ENCODE peak calls at places on chromosomes 5 and 9, in eight cellular contexts. One of them, this sample, is unnamed.

GRCh38 chr9:121686930-121687541 is 35.6 kb downstream of the DAB2IP start:
- DNase-seq in IMR-90: peak; percentile 65
- DNase-seq in aorta: peak; percentile 94
- DNase-seq in neuronal stem cell: peak; percentile 57
- DNase-seq in naive thymus-derived CD4-positive, alpha-beta T cell: no peak
- DNase-seq in mesenchymal stem cell: peak; percentile 66
- DNase-seq in OCI-LY7: peak; percentile 83
- DNase-seq in endothelial cell of umbilical vein: peak; percentile 78
- DNase-seq in this sample: peak; percentile 87

GRCh38 chr5:63686938-63687337 is 275.3 kb downstream of the HTR1A start:
- DNase-seq in IMR-90: no peak
- DNase-seq in aorta: no peak
- DNase-seq in neuronal stem cell: no peak
- DNase-seq in naive thymus-derived CD4-positive, alpha-beta T cell: no peak
- DNase-seq in mesenchymal stem cell: no peak
- DNase-seq in OCI-LY7: no peak
- DNase-seq in endothelial cell of umbilical vein: no peak
- DNase-seq in this sample: no peak

GRCh38 chr5:155434267-155434666 is 420.7 kb downstream of the KIF4B start:
- DNase-seq in IMR-90: no peak
- DNase-seq in aorta: no peak
- DNase-seq in neuronal stem cell: no peak
- DNase-seq in naive thymus-derived CD4-positive, alpha-beta T cell: no peak
- DNase-seq in mesenchymal stem cell: no peak
- DNase-seq in OCI-LY7: no peak
- DNase-seq in endothelial cell of umbilical vein: no peak
- DNase-seq in this sample: no peak

GRCh38 chr5:176553260-176554085 is 4.3 kb downstream of the CDHR2 start:
- DNase-seq in IMR-90: no peak
- DNase-seq in aorta: no peak
- DNase-seq in neuronal stem cell: no peak
- DNase-seq in naive thymus-derived CD4-positive, alpha-beta T cell: no peak
- DNase-seq in mesenchymal stem cell: no peak
- DNase-seq in OCI-LY7: no peak
- DNase-seq in endothelial cell of umbilical vein: no peak
- DNase-seq in this sample: peak; percentile 65

GRCh38 chr5:73822989-73823339 is 197.0 kb downstream of the ARHGEF28 start:
- DNase-seq in IMR-90: peak; percentile 60
- DNase-seq in aorta: no peak
- DNase-seq in neuronal stem cell: no peak
- DNase-seq in naive thymus-derived CD4-positive, alpha-beta T cell: no peak
- DNase-seq in mesenchymal stem cell: no peak
- DNase-seq in OCI-LY7: no peak
- DNase-seq in endothelial cell of umbilical vein: peak; percentile 35
- DNase-seq in this sample: peak; percentile 18

GRCh38 chr5:135629666-135630065 is 50.9 kb upstream of the CXCL14 start:
- DNase-seq in IMR-90: no peak
- DNase-seq in aorta: no peak
- DNase-seq in neuronal stem cell: no peak
- DNase-seq in naive thymus-derived CD4-positive, alpha-beta T cell: no peak
- DNase-seq in mesenchymal stem cell: no peak
- DNase-seq in OCI-LY7: no peak
- DNase-seq in endothelial cell of umbilical vein: no peak
- DNase-seq in this sample: no peak

GRCh38 chr9:113577525-113578261 is 114.2 kb downstream of the RGS3 start:
- DNase-seq in IMR-90: peak; percentile 81
- DNase-seq in aorta: peak; percentile 73
- DNase-seq in neuronal stem cell: no peak
- DNase-seq in naive thymus-derived CD4-positive, alpha-beta T cell: no peak
- DNase-seq in mesenchymal stem cell: peak; percentile 66
- DNase-seq in OCI-LY7: no peak
- DNase-seq in endothelial cell of umbilical vein: peak; percentile 44
- DNase-seq in this sample: peak; percentile 44

GRCh38 chr9:93859431-93860215 is 95.5 kb downstream of the BARX1 start:
- DNase-seq in IMR-90: no peak
- DNase-seq in aorta: no peak
- DNase-seq in neuronal stem cell: no peak
- DNase-seq in naive thymus-derived CD4-positive, alpha-beta T cell: no peak
- DNase-seq in mesenchymal stem cell: no peak
- DNase-seq in OCI-LY7: no peak
- DNase-seq in endothelial cell of umbilical vein: no peak
- DNase-seq in this sample: no peak

GRCh38 chr5:181173027-181173419 is 25.6 kb downstream of the OR2V2 start:
- DNase-seq in IMR-90: no peak
- DNase-seq in aorta: no peak
- DNase-seq in neuronal stem cell: no peak
- DNase-seq in naive thymus-derived CD4-positive, alpha-beta T cell: no peak
- DNase-seq in mesenchymal stem cell: no peak
- DNase-seq in OCI-LY7: peak; percentile 73
- DNase-seq in endothelial cell of umbilical vein: no peak
- DNase-seq in this sample: no peak

GRCh38 chr5:143119301-143119769 is 284.2 kb downstream of the NR3C1 start:
- DNase-seq in IMR-90: peak; percentile 35
- DNase-seq in aorta: no peak
- DNase-seq in neuronal stem cell: no peak
- DNase-seq in naive thymus-derived CD4-positive, alpha-beta T cell: no peak
- DNase-seq in mesenchymal stem cell: no peak
- DNase-seq in OCI-LY7: peak; percentile 3
- DNase-seq in endothelial cell of umbilical vein: no peak
- DNase-seq in this sample: no peak

GRCh38 chr5:139090566-139090965 is 107.6 kb downstream of the SIL1 start:
- DNase-seq in IMR-90: no peak
- DNase-seq in aorta: no peak
- DNase-seq in neuronal stem cell: no peak
- DNase-seq in naive thymus-derived CD4-positive, alpha-beta T cell: no peak
- DNase-seq in mesenchymal stem cell: no peak
- DNase-seq in OCI-LY7: no peak
- DNase-seq in endothelial cell of umbilical vein: no peak
- DNase-seq in this sample: no peak

GRCh38 chr9:137478613-137479314 is 19.6 kb upstream of the NSMF start:
- DNase-seq in IMR-90: peak; percentile 24
- DNase-seq in aorta: peak; percentile 76
- DNase-seq in neuronal stem cell: no peak
- DNase-seq in naive thymus-derived CD4-positive, alpha-beta T cell: no peak
- DNase-seq in mesenchymal stem cell: no peak
- DNase-seq in OCI-LY7: no peak
- DNase-seq in endothelial cell of umbilical vein: no peak
- DNase-seq in this sample: no peak

GRCh38 chr9:132800038-132800648 is 77.9 kb downstream of the AK8 start:
- DNase-seq in IMR-90: peak; percentile 63
- DNase-seq in aorta: peak; percentile 81
- DNase-seq in neuronal stem cell: peak; percentile 71
- DNase-seq in naive thymus-derived CD4-positive, alpha-beta T cell: peak; percentile 60
- DNase-seq in mesenchymal stem cell: peak; percentile 76
- DNase-seq in OCI-LY7: peak; percentile 73
- DNase-seq in endothelial cell of umbilical vein: peak; percentile 57
- DNase-seq in this sample: peak; percentile 58

GRCh38 chr5:91910655-91911054 is 527.5 kb upstream of the ARRDC3 start:
- DNase-seq in IMR-90: no peak
- DNase-seq in aorta: no peak
- DNase-seq in neuronal stem cell: no peak
- DNase-seq in naive thymus-derived CD4-positive, alpha-beta T cell: no peak
- DNase-seq in mesenchymal stem cell: no peak
- DNase-seq in OCI-LY7: peak; percentile 42
- DNase-seq in endothelial cell of umbilical vein: no peak
- DNase-seq in this sample: no peak

GRCh38 chr9:123425836-123426365 is 69.9 kb downstream of the CRB2 start:
- DNase-seq in IMR-90: no peak
- DNase-seq in aorta: peak; percentile 12
- DNase-seq in neuronal stem cell: no peak
- DNase-seq in naive thymus-derived CD4-positive, alpha-beta T cell: no peak
- DNase-seq in mesenchymal stem cell: no peak
- DNase-seq in OCI-LY7: no peak
- DNase-seq in endothelial cell of umbilical vein: no peak
- DNase-seq in this sample: no peak

GRCh38 chr9:97220894-97221477 is 86.5 kb upstream of the CCDC180 start:
- DNase-seq in IMR-90: no peak
- DNase-seq in aorta: no peak
- DNase-seq in neuronal stem cell: peak; percentile 17
- DNase-seq in naive thymus-derived CD4-positive, alpha-beta T cell: no peak
- DNase-seq in mesenchymal stem cell: peak; percentile 1
- DNase-seq in OCI-LY7: no peak
- DNase-seq in endothelial cell of umbilical vein: no peak
- DNase-seq in this sample: no peak

GRCh38 chr5:119036101-119036762 is 34.7 kb upstream of the DMXL1 start:
- DNase-seq in IMR-90: peak; percentile 89
- DNase-seq in aorta: no peak
- DNase-seq in neuronal stem cell: no peak
- DNase-seq in naive thymus-derived CD4-positive, alpha-beta T cell: no peak
- DNase-seq in mesenchymal stem cell: peak; percentile 71
- DNase-seq in OCI-LY7: no peak
- DNase-seq in endothelial cell of umbilical vein: peak; percentile 11
- DNase-seq in this sample: peak; percentile 72

GRCh38 chr9:18720691-18721090 is 246.7 kb downstream of the ADAMTSL1 start:
- DNase-seq in IMR-90: peak; percentile 28
- DNase-seq in aorta: no peak
- DNase-seq in neuronal stem cell: no peak
- DNase-seq in naive thymus-derived CD4-positive, alpha-beta T cell: no peak
- DNase-seq in mesenchymal stem cell: no peak
- DNase-seq in OCI-LY7: no peak
- DNase-seq in endothelial cell of umbilical vein: no peak
- DNase-seq in this sample: no peak

GRCh38 chr5:5422819-5423515 is 490 bp downstream of the ICE1 start:
- DNase-seq in IMR-90: no peak
- DNase-seq in aorta: no peak
- DNase-seq in neuronal stem cell: no peak
- DNase-seq in naive thymus-derived CD4-positive, alpha-beta T cell: no peak
- DNase-seq in mesenchymal stem cell: peak; percentile 24
- DNase-seq in OCI-LY7: peak; percentile 8
- DNase-seq in endothelial cell of umbilical vein: no peak
- DNase-seq in this sample: no peak
- H3K4me1 ChIP-seq in IMR-90: peaks cover 7% of the 10 kb centered on the region
- H3K4me1 ChIP-seq in aorta: peaks cover 7% of the 10 kb centered on the region
- H3K4me1 ChIP-seq in neuronal stem cell: peaks cover 6% of the 10 kb centered on the region
- H3K4me1 ChIP-seq in naive thymus-derived CD4-positive, alpha-beta T cell: peaks cover 35% of the 10 kb centered on the region
- H3K4me1 ChIP-seq in mesenchymal stem cell: peaks cover 13% of the 10 kb centered on the region
- H3K4me1 ChIP-seq in OCI-LY7: peaks cover 45% of the 10 kb centered on the region
- H3K4me1 ChIP-seq in endothelial cell of umbilical vein: peaks cover 28% of the 10 kb centered on the region
- H3K4me1 ChIP-seq in this sample: peaks cover 32% of the 10 kb centered on the region

GRCh38 chr5:41510176-41510831 is at the start of gene PLCXD3:
- DNase-seq in IMR-90: no peak
- DNase-seq in aorta: peak; percentile 72
- DNase-seq in neuronal stem cell: peak; percentile 35
- DNase-seq in naive thymus-derived CD4-positive, alpha-beta T cell: no peak
- DNase-seq in mesenchymal stem cell: no peak
- DNase-seq in OCI-LY7: no peak
- DNase-seq in endothelial cell of umbilical vein: no peak
- DNase-seq in this sample: peak; percentile 17

GRCh38 chr5:41508186-41508585 is 2.2 kb downstream of the PLCXD3 start:
- DNase-seq in IMR-90: no peak
- DNase-seq in aorta: no peak
- DNase-seq in neuronal stem cell: no peak
- DNase-seq in naive thymus-derived CD4-positive, alpha-beta T cell: no peak
- DNase-seq in mesenchymal stem cell: no peak
- DNase-seq in OCI-LY7: no peak
- DNase-seq in endothelial cell of umbilical vein: no peak
- DNase-seq in this sample: peak; percentile 90

GRCh38 chr5:41509399-41510175 is 814 bp downstream of the PLCXD3 start:
- DNase-seq in IMR-90: no peak
- DNase-seq in aorta: peak; percentile 62
- DNase-seq in neuronal stem cell: no peak
- DNase-seq in naive thymus-derived CD4-positive, alpha-beta T cell: no peak
- DNase-seq in mesenchymal stem cell: no peak
- DNase-seq in OCI-LY7: no peak
- DNase-seq in endothelial cell of umbilical vein: no peak
- DNase-seq in this sample: no peak

GRCh38 chr5:41507501-41507900 is 2.9 kb downstream of the PLCXD3 start:
- DNase-seq in IMR-90: no peak
- DNase-seq in aorta: no peak
- DNase-seq in neuronal stem cell: no peak
- DNase-seq in naive thymus-derived CD4-positive, alpha-beta T cell: no peak
- DNase-seq in mesenchymal stem cell: no peak
- DNase-seq in OCI-LY7: no peak
- DNase-seq in endothelial cell of umbilical vein: no peak
- DNase-seq in this sample: no peak

GRCh38 chr5:41508696-41509398 is 1.6 kb downstream of the PLCXD3 start:
- DNase-seq in IMR-90: no peak
- DNase-seq in aorta: no peak
- DNase-seq in neuronal stem cell: no peak
- DNase-seq in naive thymus-derived CD4-positive, alpha-beta T cell: no peak
- DNase-seq in mesenchymal stem cell: no peak
- DNase-seq in OCI-LY7: no peak
- DNase-seq in endothelial cell of umbilical vein: no peak
- DNase-seq in this sample: no peak
- H3K4me3 ChIP-seq in IMR-90: no peak overlapping the region
- H3K4me3 ChIP-seq in aorta: no peak overlapping the region
- H3K4me3 ChIP-seq in neuronal stem cell: no peak overlapping the region
- H3K4me3 ChIP-seq in naive thymus-derived CD4-positive, alpha-beta T cell: no peak overlapping the region
- H3K4me3 ChIP-seq in mesenchymal stem cell: no peak overlapping the region
- H3K4me3 ChIP-seq in OCI-LY7: no peak overlapping the region
- H3K4me3 ChIP-seq in endothelial cell of umbilical vein: no peak overlapping the region
- H3K4me3 ChIP-seq in this sample: no peak overlapping the region

DNA sequence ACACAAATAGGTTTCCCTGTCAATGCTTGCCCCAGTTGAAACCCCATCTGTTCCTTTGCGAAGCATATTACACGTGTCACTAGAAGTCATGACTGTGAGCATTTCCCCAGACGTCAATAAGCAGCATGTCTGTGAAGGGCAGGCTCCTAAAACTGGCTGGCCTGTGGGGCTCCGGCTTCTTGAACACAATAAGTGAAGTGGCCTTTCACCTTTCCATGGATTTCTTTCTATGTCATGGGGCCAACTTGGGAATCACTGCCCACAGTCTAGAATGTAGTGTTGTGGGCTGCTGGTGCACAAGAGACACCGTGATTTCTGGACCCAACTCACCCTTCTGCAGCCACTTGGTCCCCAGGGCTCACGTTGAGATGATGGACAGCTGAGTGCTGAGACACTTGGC is 60.4 kb upstream of the CTSL start:
- DNase-seq in IMR-90: no peak
- DNase-seq in aorta: no peak
- DNase-seq in neuronal stem cell: no peak
- DNase-seq in naive thymus-derived CD4-positive, alpha-beta T cell: no peak
- DNase-seq in mesenchymal stem cell: no peak
- DNase-seq in OCI-LY7: no peak
- DNase-seq in endothelial cell of umbilical vein: no peak
- DNase-seq in this sample: no peak
- H3K36me3 ChIP-seq in IMR-90: no peaks in the 10 kb centered on the region
- H3K36me3 ChIP-seq in aorta: no peaks in the 10 kb centered on the region
- H3K36me3 ChIP-seq in neuronal stem cell: peaks cover 22% of the 10 kb centered on the region
- H3K36me3 ChIP-seq in naive thymus-derived CD4-positive, alpha-beta T cell: no peaks in the 10 kb centered on the region
- H3K36me3 ChIP-seq in mesenchymal stem cell: peaks cover 54% of the 10 kb centered on the region
- H3K36me3 ChIP-seq in OCI-LY7: no peaks in the 10 kb centered on the region
- H3K36me3 ChIP-seq in endothelial cell of umbilical vein: peaks cover 2% of the 10 kb centered on the region
- H3K36me3 ChIP-seq in this sample: peaks cover 27% of the 10 kb centered on the region

DNA sequence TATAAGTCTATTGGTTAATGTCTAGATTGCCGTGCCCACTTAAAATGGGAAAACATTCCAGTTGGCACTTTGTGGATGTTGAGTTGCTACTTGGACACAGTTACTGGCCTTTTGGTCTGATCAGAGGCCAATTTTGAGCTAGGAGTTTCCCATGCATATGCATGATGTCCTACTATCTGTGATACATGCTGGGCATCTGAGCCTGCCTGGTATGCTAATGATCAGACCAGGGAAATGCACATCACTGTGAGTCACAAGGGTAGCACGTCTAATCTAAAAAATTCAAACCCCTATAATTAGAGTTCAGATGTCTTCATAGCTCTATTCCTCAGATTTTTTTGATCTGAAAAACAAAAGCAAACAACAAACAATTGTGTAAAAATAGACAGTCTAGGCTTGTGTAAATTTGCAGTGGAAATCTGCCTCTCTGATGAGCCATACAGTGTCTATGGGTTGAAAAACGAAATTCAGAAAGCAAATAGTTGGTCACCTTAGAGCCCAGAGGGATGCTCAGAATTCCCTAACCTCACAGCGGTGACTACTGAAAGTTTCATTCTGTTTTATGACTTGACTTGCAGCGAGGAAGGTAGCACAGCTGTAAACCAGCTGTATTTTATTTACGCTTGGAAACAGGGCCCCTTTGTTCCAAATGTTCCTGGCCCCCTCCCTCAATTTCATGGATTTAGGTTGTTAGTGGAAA is 37.3 kb downstream of the PALM2AKAP2 start:
- DNase-seq in IMR-90: peak; percentile 83
- DNase-seq in aorta: no peak
- DNase-seq in neuronal stem cell: no peak
- DNase-seq in naive thymus-derived CD4-positive, alpha-beta T cell: no peak
- DNase-seq in mesenchymal stem cell: peak; percentile 84
- DNase-seq in OCI-LY7: no peak
- DNase-seq in endothelial cell of umbilical vein: no peak
- DNase-seq in this sample: no peak
- H3K4me1 ChIP-seq in IMR-90: peaks cover 22% of the 10 kb centered on the region
- H3K4me1 ChIP-seq in aorta: no peaks in the 10 kb centered on the region
- H3K4me1 ChIP-seq in neuronal stem cell: no peaks in the 10 kb centered on the region
- H3K4me1 ChIP-seq in naive thymus-derived CD4-positive, alpha-beta T cell: no peaks in the 10 kb centered on the region
- H3K4me1 ChIP-seq in mesenchymal stem cell: peaks cover 13% of the 10 kb centered on the region
- H3K4me1 ChIP-seq in OCI-LY7: no peaks in the 10 kb centered on the region
- H3K4me1 ChIP-seq in endothelial cell of umbilical vein: peaks cover 24% of the 10 kb centered on the region
- H3K4me1 ChIP-seq in this sample: peaks cover 40% of the 10 kb centered on the region